ENCODE peak calls at places on chromosomes 3 and 15, in four cellular contexts. One of them, this sample, is unnamed.

GRCh38 chr15:62940755-62941361 is 101.7 kb upstream of the TPM1 start:
- DNase-seq in endothelial cell of umbilical vein: peak
- DNase-seq in AG04450: peak
- DNase-seq in Panc1: no peak
- DNase-seq in this sample: no peak

GRCh38 chr3:189071452-189071851 is 100.3 kb upstream of the TPRG1 start:
- DNase-seq in endothelial cell of umbilical vein: no peak
- DNase-seq in AG04450: no peak
- DNase-seq in Panc1: no peak
- DNase-seq in this sample: no peak

GRCh38 chr15:99145778-99146177 is 40.9 kb downstream of the SYNM start:
- DNase-seq in endothelial cell of umbilical vein: no peak
- DNase-seq in AG04450: no peak
- DNase-seq in Panc1: no peak
- DNase-seq in this sample: no peak

GRCh38 chr3:37986479-37987314 is 3.9 kb upstream of the VILL start:
- DNase-seq in endothelial cell of umbilical vein: peak
- DNase-seq in AG04450: no peak
- DNase-seq in Panc1: no peak
- DNase-seq in this sample: no peak

GRCh38 chr3:174951498-174951897 is 92.4 kb downstream of the NAALADL2 start:
- DNase-seq in endothelial cell of umbilical vein: no peak
- DNase-seq in AG04450: no peak
- DNase-seq in Panc1: no peak
- DNase-seq in this sample: no peak

GRCh38 chr3:49841126-49841525 is 15.2 kb downstream of the TRAIP start:
- DNase-seq in endothelial cell of umbilical vein: peak
- DNase-seq in AG04450: no peak
- DNase-seq in Panc1: peak
- DNase-seq in this sample: peak

GRCh38 chr3:48397767-48398681 is 26.0 kb downstream of the FBXW12 start:
- DNase-seq in endothelial cell of umbilical vein: no peak
- DNase-seq in AG04450: no peak
- DNase-seq in Panc1: no peak
- DNase-seq in this sample: no peak

GRCh38 chr15:47577476-47577875 is 139.8 kb upstream of the SEMA6D start:
- DNase-seq in endothelial cell of umbilical vein: no peak
- DNase-seq in AG04450: no peak
- DNase-seq in Panc1: no peak
- DNase-seq in this sample: no peak

GRCh38 chr3:169661567-169662214 is 1.8 kb downstream of the MECOM start:
- DNase-seq in endothelial cell of umbilical vein: peak
- DNase-seq in AG04450: no peak
- DNase-seq in Panc1: no peak
- DNase-seq in this sample: no peak

GRCh38 chr15:78368671-78369070 is 28.5 kb downstream of the CRABP1 start:
- DNase-seq in endothelial cell of umbilical vein: no peak
- DNase-seq in AG04450: no peak
- DNase-seq in Panc1: no peak
- DNase-seq in this sample: peak

GRCh38 chr3:184261270-184262165 is at the start of gene CAMK2N2:
- DNase-seq in endothelial cell of umbilical vein: no peak
- DNase-seq in AG04450: no peak
- DNase-seq in Panc1: no peak
- DNase-seq in this sample: peak

GRCh38 chr3:13093687-13094086 is 20.5 kb upstream of the IQSEC1 start:
- DNase-seq in endothelial cell of umbilical vein: no peak
- DNase-seq in AG04450: no peak
- DNase-seq in Panc1: no peak
- DNase-seq in this sample: no peak

GRCh38 chr15:74422370-74422722 is 11.4 kb downstream of the SEMA7A start:
- DNase-seq in endothelial cell of umbilical vein: no peak
- DNase-seq in AG04450: no peak
- DNase-seq in Panc1: no peak
- DNase-seq in this sample: no peak

GRCh38 chr3:72597756-72598195 is 250.5 kb downstream of the SHQ1 start:
- DNase-seq in endothelial cell of umbilical vein: no peak
- DNase-seq in AG04450: no peak
- DNase-seq in Panc1: no peak
- DNase-seq in this sample: no peak

GRCh38 chr3:78148986-78149717 is 1109.3 kb downstream of the ROBO2 start:
- DNase-seq in endothelial cell of umbilical vein: no peak
- DNase-seq in AG04450: no peak
- DNase-seq in Panc1: no peak
- DNase-seq in this sample: no peak

GRCh38 chr3:73045391-73045790 is 16.1 kb upstream of the EBLN2 start:
- DNase-seq in endothelial cell of umbilical vein: no peak
- DNase-seq in AG04450: no peak
- DNase-seq in Panc1: no peak
- DNase-seq in this sample: no peak

GRCh38 chr15:70579766-70580165 is 183.6 kb downstream of the UACA start:
- DNase-seq in endothelial cell of umbilical vein: no peak
- DNase-seq in AG04450: no peak
- DNase-seq in Panc1: no peak
- DNase-seq in this sample: no peak

GRCh38 chr15:49530106-49530505 is 90.5 kb downstream of the FAM227B start:
- DNase-seq in endothelial cell of umbilical vein: no peak
- DNase-seq in AG04450: no peak
- DNase-seq in Panc1: no peak
- DNase-seq in this sample: no peak

GRCh38 chr3:127182446-127182845 is 10.5 kb upstream of the PRR23E start:
- DNase-seq in endothelial cell of umbilical vein: no peak
- DNase-seq in AG04450: no peak
- DNase-seq in Panc1: no peak
- DNase-seq in this sample: no peak

GRCh38 chr15:79364571-79365240 is 53.8 kb downstream of the TMED3 start:
- DNase-seq in endothelial cell of umbilical vein: no peak
- DNase-seq in AG04450: no peak
- DNase-seq in Panc1: no peak
- DNase-seq in this sample: no peak

GRCh38 chr3:189512039-189512438 is 119.2 kb upstream of the TP63 start:
- DNase-seq in endothelial cell of umbilical vein: no peak
- DNase-seq in AG04450: no peak
- DNase-seq in Panc1: no peak
- DNase-seq in this sample: no peak

GRCh38 chr3:46660543-46661523 is 32.6 kb downstream of the ALS2CL start:
- DNase-seq in endothelial cell of umbilical vein: no peak
- DNase-seq in AG04450: no peak
- DNase-seq in Panc1: no peak
- DNase-seq in this sample: no peak

GRCh38 chr15:99443056-99443756 is 122.6 kb upstream of the MEF2A start:
- DNase-seq in endothelial cell of umbilical vein: no peak
- DNase-seq in AG04450: no peak
- DNase-seq in Panc1: no peak
- DNase-seq in this sample: no peak

GRCh38 chr3:84092907-84093306 is 865.9 kb upstream of the CADM2 start:
- DNase-seq in endothelial cell of umbilical vein: no peak
- DNase-seq in AG04450: no peak
- DNase-seq in Panc1: no peak
- DNase-seq in this sample: no peak

GRCh38 chr3:197539651-197540051 is 16.1 kb downstream of the BDH1 start:
- DNase-seq in endothelial cell of umbilical vein: no peak
- DNase-seq in AG04450: no peak
- DNase-seq in Panc1: no peak
- DNase-seq in this sample: no peak

GRCh38 chr3:107085261-107085660 is 292.0 kb upstream of the CCDC54 start:
- DNase-seq in endothelial cell of umbilical vein: peak
- DNase-seq in AG04450: no peak
- DNase-seq in Panc1: no peak
- DNase-seq in this sample: no peak

GRCh38 chr3:45929042-45929679 is 14.1 kb upstream of the CXCR6 start:
- DNase-seq in endothelial cell of umbilical vein: peak
- DNase-seq in AG04450: no peak
- DNase-seq in Panc1: peak
- DNase-seq in this sample: peak

GRCh38 chr15:74311734-74312444 is 55.6 kb downstream of the CYP11A1 start:
- DNase-seq in endothelial cell of umbilical vein: peak
- DNase-seq in AG04450: no peak
- DNase-seq in Panc1: no peak
- DNase-seq in this sample: no peak

GRCh38 chr3:41176554-41176953 is 22.8 kb upstream of the CTNNB1 start:
- DNase-seq in endothelial cell of umbilical vein: no peak
- DNase-seq in AG04450: no peak
- DNase-seq in Panc1: no peak
- DNase-seq in this sample: no peak

GRCh38 chr3:83523470-83524073 is 1435.2 kb upstream of the CADM2 start:
- DNase-seq in endothelial cell of umbilical vein: peak
- DNase-seq in AG04450: no peak
- DNase-seq in Panc1: peak
- DNase-seq in this sample: peak

GRCh38 chr3:126557415-126557745 is 1.4 kb downstream of the C3orf22 start:
- DNase-seq in endothelial cell of umbilical vein: no peak
- DNase-seq in AG04450: no peak
- DNase-seq in Panc1: no peak
- DNase-seq in this sample: peak

GRCh38 chr3:27943106-27943505 is 221.0 kb upstream of the EOMES start:
- DNase-seq in endothelial cell of umbilical vein: no peak
- DNase-seq in AG04450: no peak
- DNase-seq in Panc1: no peak
- DNase-seq in this sample: peak

GRCh38 chr3:109338322-109338721 is 976 bp upstream of the DPPA4 start:
- DNase-seq in endothelial cell of umbilical vein: no peak
- DNase-seq in AG04450: no peak
- DNase-seq in Panc1: no peak
- DNase-seq in this sample: no peak

GRCh38 chr15:77859491-77860060 is 217.9 kb downstream of the TBC1D2B start:
- DNase-seq in endothelial cell of umbilical vein: no peak
- DNase-seq in AG04450: no peak
- DNase-seq in Panc1: no peak
- DNase-seq in this sample: no peak

GRCh38 chr15:75153084-75153483 is 48.6 kb upstream of the C15orf39 start:
- DNase-seq in endothelial cell of umbilical vein: peak
- DNase-seq in AG04450: no peak
- DNase-seq in Panc1: no peak
- DNase-seq in this sample: peak

GRCh38 chr3:146099316-146099715 is 61.7 kb downstream of the PLOD2 start:
- DNase-seq in endothelial cell of umbilical vein: no peak
- DNase-seq in AG04450: no peak
- DNase-seq in Panc1: no peak
- DNase-seq in this sample: no peak
- H3K4me3 ChIP-seq in endothelial cell of umbilical vein: no peak
- H3K4me3 ChIP-seq in AG04450: no peak
- H3K4me3 ChIP-seq in Panc1: no peak
- H3K4me3 ChIP-seq in this sample: no peak

DNA sequence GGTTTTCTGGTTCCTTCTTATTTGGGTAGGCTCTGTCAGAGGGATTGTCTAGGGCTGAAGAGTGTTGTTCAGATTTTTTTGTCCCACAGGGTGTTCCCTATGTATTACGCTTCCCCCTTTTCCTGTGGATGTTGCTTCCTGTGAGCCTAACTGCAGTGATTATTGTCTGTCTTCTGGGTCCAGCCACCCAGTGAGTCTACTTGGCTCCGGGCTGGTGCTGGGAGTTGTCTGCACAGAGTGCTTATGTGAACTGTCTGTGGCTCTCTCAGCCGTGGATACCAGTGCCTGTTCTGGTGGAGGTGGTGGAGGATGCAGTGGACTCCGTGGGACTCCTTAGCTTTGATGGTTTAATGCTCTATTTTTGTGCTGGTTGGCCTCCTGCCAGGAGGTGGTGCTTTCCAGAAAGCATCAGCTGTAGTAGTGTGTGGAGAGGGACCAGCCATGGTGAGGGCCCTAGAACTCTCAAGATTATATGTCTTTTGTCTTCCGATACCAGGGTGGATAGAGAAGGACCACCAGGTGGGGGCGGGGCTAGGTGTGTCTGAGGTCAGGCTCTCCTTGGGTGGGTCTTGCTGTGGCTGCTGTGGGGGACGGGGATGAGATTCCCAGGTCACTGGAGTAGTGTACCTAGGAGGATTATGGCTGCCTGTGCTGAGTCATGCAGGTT is 53.8 kb downstream of the CCDC66 start:
- DNase-seq in endothelial cell of umbilical vein: no peak
- DNase-seq in AG04450: no peak
- DNase-seq in Panc1: no peak
- DNase-seq in this sample: no peak
- H3K4me3 ChIP-seq in endothelial cell of umbilical vein: no peak
- H3K4me3 ChIP-seq in AG04450: no peak
- H3K4me3 ChIP-seq in Panc1: no peak
- H3K4me3 ChIP-seq in this sample: no peak

GRCh38 chr3:56758539-56758981 is 43.2 kb downstream of the ARHGEF3 start:
- DNase-seq in endothelial cell of umbilical vein: peak
- DNase-seq in AG04450: peak
- DNase-seq in Panc1: no peak
- DNase-seq in this sample: no peak
- H3K4me3 ChIP-seq in endothelial cell of umbilical vein: no peak
- H3K4me3 ChIP-seq in AG04450: peak
- H3K4me3 ChIP-seq in Panc1: no peak
- H3K4me3 ChIP-seq in this sample: no peak

GRCh38 chr3:11134794-11135193 is 19.5 kb upstream of the HRH1 start:
- DNase-seq in endothelial cell of umbilical vein: no peak
- DNase-seq in AG04450: no peak
- DNase-seq in Panc1: no peak
- DNase-seq in this sample: no peak

GRCh38 chr3:11137627-11137959 is 16.7 kb upstream of the HRH1 start:
- DNase-seq in endothelial cell of umbilical vein: no peak
- DNase-seq in AG04450: no peak
- DNase-seq in Panc1: no peak
- DNase-seq in this sample: no peak

GRCh38 chr3:11136116-11136515 is 18.2 kb upstream of the HRH1 start:
- DNase-seq in endothelial cell of umbilical vein: no peak
- DNase-seq in AG04450: no peak
- DNase-seq in Panc1: no peak
- DNase-seq in this sample: no peak

GRCh38 chr3:11138371-11138770 is 15.9 kb upstream of the HRH1 start:
- DNase-seq in endothelial cell of umbilical vein: no peak
- DNase-seq in AG04450: no peak
- DNase-seq in Panc1: no peak
- DNase-seq in this sample: no peak

DNA sequence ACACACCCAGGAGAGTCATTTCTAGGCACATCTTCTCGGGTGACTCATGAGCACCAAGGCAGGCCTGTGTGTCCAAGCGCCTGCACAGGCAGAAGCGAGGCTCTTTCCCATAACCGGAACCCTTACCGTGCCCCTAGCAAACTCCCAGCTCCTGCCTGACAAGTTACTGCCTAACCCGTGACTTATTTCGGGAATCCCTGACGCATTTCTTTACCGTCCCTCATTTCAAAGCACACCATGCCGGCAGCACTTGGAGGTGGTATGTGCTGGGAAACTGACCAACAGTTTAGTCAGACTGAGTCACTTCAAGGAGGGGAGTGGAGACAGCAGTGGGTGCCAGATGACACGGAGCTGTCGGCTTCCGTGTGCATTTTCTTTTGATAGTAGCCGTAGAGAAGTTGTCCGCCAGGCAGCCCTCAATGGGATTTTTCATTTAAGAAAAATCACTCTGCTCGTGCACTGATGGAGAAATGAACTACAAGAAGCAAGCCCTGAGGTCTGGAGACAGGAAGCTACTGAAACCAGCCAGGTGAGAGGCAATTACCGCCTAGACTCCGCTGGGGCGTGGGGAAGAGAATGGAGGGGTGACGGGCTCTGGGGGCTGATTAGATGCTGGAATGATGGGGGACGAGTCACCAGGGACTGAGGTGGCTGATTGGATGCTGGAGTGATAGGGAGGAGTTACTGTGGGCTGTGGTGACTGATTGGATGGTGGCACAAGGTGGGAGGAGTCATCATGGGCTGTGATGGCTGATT is 17.2 kb upstream of the HRH1 start:
- DNase-seq in endothelial cell of umbilical vein: peak
- DNase-seq in AG04450: peak
- DNase-seq in Panc1: peak
- DNase-seq in this sample: no peak
- H3K4me3 ChIP-seq in endothelial cell of umbilical vein: peak
- H3K4me3 ChIP-seq in AG04450: peak
- H3K4me3 ChIP-seq in Panc1: peak
- H3K4me3 ChIP-seq in this sample: no peak

This sample was measured in DND-41.